ENCODE peak calls at places on chromosomes 11 and 22, in four cellular contexts. F is prostate gland, N is uterus, E is body of pancreas. Z is an unnamed sample.

GRCh38 chr11:81874627-81875026 is 859.0 kb downstream of the FAM181B start:
- DNase-seq in F (no peak), N (no peak), E (no peak), Z (no peak)

GRCh38 chr11:130314184-130314748 is 451 bp downstream of the ZBTB44 start:
- DNase-seq in F (peak), N (peak), E (peak), Z (peak)

GRCh38 chr11:8671242-8671641 is 11.2 kb downstream of the TRIM66 start:
- DNase-seq in F (no peak), N (peak), E (peak), Z (no peak)

GRCh38 chr22:33853200-33854097 is 66.8 kb downstream of the LARGE1 start:
- DNase-seq in F (peak), N (peak), E (peak), Z (no peak)

GRCh38 chr22:49090853-49091135 is 736.9 kb downstream of the BRD1 start:
- DNase-seq in F (no peak), N (no peak), E (no peak), Z (no peak)

GRCh38 chr11:66637557-66638176 is 836 bp upstream of the RBM4 start:
- DNase-seq in F (no peak), N (no peak), E (no peak), Z (peak)

GRCh38 chr11:898540-899190 is 11.9 kb downstream of the CHID1 start:
- DNase-seq in F (no peak), N (no peak), E (peak), Z (no peak)

GRCh38 chr22:48702573-48703264 is 1125.0 kb downstream of the BRD1 start:
- DNase-seq in F (no peak), N (no peak), E (peak), Z (no peak)

GRCh38 chr11:4643084-4643483 is 698 bp upstream of the OR51E1 start:
- DNase-seq in F (no peak), N (no peak), E (no peak), Z (no peak)

GRCh38 chr11:94111241-94111640 is 17.4 kb upstream of the PANX1 start:
- DNase-seq in F (no peak), N (no peak), E (no peak), Z (no peak)

GRCh38 chr11:132721526-132721925 is 810.8 kb downstream of the OPCML start:
- DNase-seq in F (no peak), N (no peak), E (no peak), Z (no peak)

GRCh38 chr11:77619576-77620198 is 17.9 kb downstream of the CLNS1A start:
- DNase-seq in F (peak), N (no peak), E (no peak), Z (no peak)

GRCh38 chr11:108934696-108935095 is 269.8 kb downstream of the DDX10 start:
- DNase-seq in F (no peak), N (no peak), E (no peak), Z (no peak)

GRCh38 chr11:97361812-97362378 is 972.1 kb downstream of the JRKL start:
- DNase-seq in F (no peak), N (no peak), E (no peak), Z (no peak)

GRCh38 chr11:8917157-8917820 is 6.3 kb downstream of the AKIP1 start:
- DNase-seq in F (peak), N (peak), E (peak), Z (no peak)

GRCh38 chr22:25702046-25702445 is 39.9 kb upstream of the MYO18B start:
- DNase-seq in F (no peak), N (no peak), E (no peak), Z (no peak)

GRCh38 chr11:119578466-119579220 is 150.4 kb downstream of the NECTIN1 start:
- DNase-seq in F (no peak), N (no peak), E (peak), Z (no peak)

GRCh38 chr22:39144101-39144815 is 8.2 kb downstream of the CBX7 start:
- DNase-seq in F (no peak), N (peak), E (peak), Z (no peak)

GRCh38 chr22:17927062-17927461 is 97.3 kb downstream of the MICAL3 start:
- DNase-seq in F (no peak), N (no peak), E (no peak), Z (no peak)

GRCh38 chr11:44624761-44625221 is 59.3 kb downstream of the CD82 start:
- DNase-seq in F (peak), N (no peak), E (no peak), Z (no peak)

GRCh38 chr22:25478573-25478972 is 85.9 kb upstream of the GRK3 start:
- DNase-seq in F (peak), N (no peak), E (no peak), Z (no peak)

GRCh38 chr22:43153916-43154315 is 2.6 kb downstream of the TSPO start:
- DNase-seq in F (no peak), N (no peak), E (no peak), Z (no peak)

GRCh38 chr22:43150731-43151206 is 590 bp upstream of the TSPO start:
- DNase-seq in F (no peak), N (no peak), E (no peak), Z (no peak)

GRCh38 chr22:43151251-43152000 is at the start of gene TSPO:
- DNase-seq in F (peak), N (peak), E (peak), Z (peak)

GRCh38 chr22:43152001-43152354 is 619 bp downstream of the TSPO start:
- DNase-seq in F (no peak), N (no peak), E (no peak), Z (no peak)

GRCh38 chr22:43152355-43153071 is 1.2 kb downstream of the TSPO start:
- DNase-seq in F (peak), N (peak), E (peak), Z (peak)
- TF ChIP-seq POLR2A in F (peak), N (no peak), E (peak), Z (no peak)

GRCh38 chr11:56846631-56847400 is 98.3 kb upstream of the OR9G4 start:
- DNase-seq in F (no peak), N (no peak), E (no peak), Z (no peak)
- H3K4me3 ChIP-seq in F (no peak), N (no peak), E (no peak), Z (no peak)

GRCh38 chr11:63986156-63986931 is at the start of gene OTUB1:
- DNase-seq in F (peak), N (peak), E (peak), Z (peak)
- TF ChIP-seq POLR2A in F (peak), N (peak), E (peak), Z (peak)

GRCh38 chr11:32433249-32434115 is 1.9 kb downstream of the WT1 start:
- DNase-seq in F (no peak), N (no peak), E (no peak), Z (no peak)
- H3K4me3 ChIP-seq in F (no peak), N (peak), E (no peak), Z (peak)